ENCODE peak calls at places on chromosomes 4 and X, in ten cellular contexts. L is HCT116, R is stomach, U is MM.1S, J is left lung, Y is cardiac muscle cell, Q is OCI-LY7, T is H1, D is tibial artery, X is Peyer's patch. F is an unnamed sample. For H3K4me1, the result is how much of the 10 kb centered on the place peaks cover.

GRCh38 chrX:48894891-48895290 is 2.7 kb downstream of the TIMM17B start:
- DNase-seq in L (no peak), R (no peak), U (no peak), J (no peak), Y (no peak), Q (no peak), T (no peak), D (no peak), X (no peak), F (peak)

GRCh38 chrX:111928457-111928856 is 52.5 kb downstream of the TRPC5OS start:
- DNase-seq in L (no peak), R (no peak), U (no peak), J (no peak), Y (no peak), Q (no peak), T (no peak), D (no peak), X (no peak), F (no peak)

GRCh38 chrX:9433596-9433995 is 31.3 kb upstream of the TBL1X start:
- DNase-seq in L (no peak), R (no peak), U (no peak), J (no peak), Y (peak), Q (no peak), T (no peak), D (no peak), X (no peak), F (no peak)

GRCh38 chrX:142977128-142977914 is 48.4 kb upstream of the SPANXN4 start:
- DNase-seq in L (no peak), R (no peak), U (peak), J (no peak), Y (no peak), Q (no peak), T (no peak), D (no peak), X (no peak), F (no peak)

GRCh38 chr4:139988863-139989765 is 164.9 kb downstream of the MAML3 start:
- DNase-seq in L (peak), R (peak), U (no peak), J (peak), Y (peak), Q (no peak), T (no peak), D (peak), X (no peak), F (peak)

GRCh38 chr4:53023640-53024299 is 161.7 kb downstream of the RASL11B start:
- DNase-seq in L (no peak), R (no peak), U (no peak), J (no peak), Y (no peak), Q (no peak), T (no peak), D (no peak), X (no peak), F (no peak)

GRCh38 chr4:186472948-186473347 is 82.4 kb downstream of the MTNR1A start:
- DNase-seq in L (peak), R (no peak), U (peak), J (no peak), Y (peak), Q (peak), T (no peak), D (no peak), X (no peak), F (no peak)

GRCh38 chr4:185608223-185608622 is 72.9 kb upstream of the PDLIM3 start:
- DNase-seq in L (no peak), R (no peak), U (no peak), J (no peak), Y (no peak), Q (no peak), T (no peak), D (no peak), X (no peak), F (no peak)

GRCh38 chrX:13398073-13398823 is 78.4 kb upstream of the ATXN3L start:
- DNase-seq in L (peak), R (peak), U (no peak), J (peak), Y (peak), Q (no peak), T (no peak), D (peak), X (peak), F (peak)

GRCh38 chr4:3342182-3342854 is 49.5 kb downstream of the RGS12 start:
- DNase-seq in L (no peak), R (no peak), U (no peak), J (no peak), Y (peak), Q (no peak), T (no peak), D (no peak), X (no peak), F (no peak)

GRCh38 chr4:42630908-42631307 is 26.0 kb downstream of the ATP8A1 start:
- DNase-seq in L (no peak), R (no peak), U (no peak), J (no peak), Y (no peak), Q (no peak), T (no peak), D (no peak), X (no peak), F (no peak)

GRCh38 chr4:46999584-46999983 is 6.2 kb upstream of the GABRA4 start:
- DNase-seq in L (no peak), R (no peak), U (no peak), J (no peak), Y (peak), Q (no peak), T (no peak), D (no peak), X (no peak), F (no peak)

GRCh38 chr4:174611792-174612191 is 89.5 kb upstream of the HPGD start:
- DNase-seq in L (no peak), R (no peak), U (no peak), J (no peak), Y (no peak), Q (no peak), T (no peak), D (no peak), X (no peak), F (no peak)

DNA sequence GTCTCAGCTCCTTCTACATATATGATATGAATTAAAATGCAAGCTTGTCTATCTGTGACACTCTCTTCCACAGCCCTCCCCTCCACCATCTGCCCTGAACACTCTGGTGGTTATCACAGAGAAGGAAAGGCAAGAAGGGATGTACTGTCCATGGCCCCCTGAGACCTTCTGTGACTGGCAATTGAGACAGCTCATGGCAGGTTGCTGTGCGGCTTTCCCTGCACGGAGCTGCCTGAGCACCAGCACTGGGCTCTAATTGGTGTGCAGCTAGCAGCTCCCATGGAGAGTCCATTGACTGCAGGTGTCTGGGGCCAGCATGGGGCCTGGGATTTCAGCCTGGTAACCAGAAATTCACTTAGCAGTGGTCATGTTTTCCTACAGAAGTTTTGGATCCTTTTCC is 109.8 kb upstream of the ANXA3 start:
- DNase-seq in L (no peak), R (no peak), U (no peak), J (no peak), Y (no peak), Q (no peak), T (no peak), D (no peak), X (no peak), F (no peak)
- H3K27ac ChIP-seq in L (no peak), R (no peak), U (no peak), J (no peak), Y (no peak), Q (no peak), T (no peak), D (no peak), X (no peak), F (no peak)

GRCh38 chr4:153507679-153508073 is 41.5 kb downstream of the TMEM131L start:
- DNase-seq in L (no peak), R (peak), U (no peak), J (no peak), Y (no peak), Q (no peak), T (no peak), D (no peak), X (no peak), F (no peak)
- H3K4me1 ChIP-seq in L (half or more), R (under half), U (under half), J (under half), Y (under half), Q (under half), T (under half), D (half or more), X (under half), F (under half)

GRCh38 chrX:10754445-10754844 is 134.1 kb upstream of the MID1 start:
- DNase-seq in L (no peak), R (no peak), U (no peak), J (no peak), Y (no peak), Q (no peak), T (no peak), D (no peak), X (no peak), F (no peak)
- H3K4me3 ChIP-seq in L (no peak), R (no peak), U (no peak), J (no peak), Y (no peak), Q (no peak), T (no peak), D (no peak), X (no peak), F (no peak)

GRCh38 chr4:114599231-114600065 is 841 bp downstream of the UGT8 start:
- DNase-seq in L (peak), R (peak), U (no peak), J (peak), Y (no peak), Q (peak), T (peak), D (no peak), X (peak), F (no peak)

GRCh38 chr4:114600672-114601071 is 2.1 kb downstream of the UGT8 start:
- DNase-seq in L (no peak), R (no peak), U (peak), J (no peak), Y (no peak), Q (no peak), T (no peak), D (no peak), X (no peak), F (no peak)

GRCh38 chr4:114597410-114598115 is 1.0 kb upstream of the UGT8 start:
- DNase-seq in L (no peak), R (peak), U (no peak), J (no peak), Y (no peak), Q (no peak), T (no peak), D (no peak), X (peak), F (no peak)

GRCh38 chr4:114600066-114600552 is 1.5 kb downstream of the UGT8 start:
- DNase-seq in L (peak), R (no peak), U (no peak), J (no peak), Y (no peak), Q (peak), T (no peak), D (no peak), X (no peak), F (no peak)

GRCh38 chr4:114598191-114599121 is at the start of gene UGT8:
- DNase-seq in L (peak), R (peak), U (no peak), J (peak), Y (peak), Q (peak), T (peak), D (no peak), X (peak), F (no peak)
- H3K27ac ChIP-seq in L (peak), R (peak), U (no peak), J (no peak), Y (no peak), Q (peak), T (peak), D (no peak), X (peak), F (no peak)

F was measured in aorta.